ENCODE peak calls at places on chromosomes 13 and 19, in seven cellular contexts. One of them, this sample, is unnamed.

GRCh38 chr19:13083627-13084026 is 19.0 kb downstream of the LYL1 start:
- DNase-seq in stimulated activated CD8-positive, alpha-beta memory T cell treated with anti-CD3 and anti-CD28 coated beads, Interleukin-2, amount 100 ng/mL, for 48 hours: no peak
- DNase-seq in NK-92 treated with Interleukin-12 subunit alpha and Interleukin-12 subunit beta, amount 100 ng/mL, for 24 hours: no peak
- DNase-seq in fibroblast of the aortic adventitia: no peak
- DNase-seq in HS-27A: no peak
- DNase-seq in progenitor cell of endocrine pancreas: no peak
- DNase-seq in nucleus accumbens: no peak
- DNase-seq in this sample: no peak

GRCh38 chr13:41562083-41562482 is 104.7 kb downstream of the RGCC start:
- DNase-seq in HS-27A: peak
- DNase-seq in nucleus accumbens: peak
- DNase-seq in fibroblast of the aortic adventitia: peak
- DNase-seq in progenitor cell of endocrine pancreas: no peak
- DNase-seq in stimulated activated CD8-positive, alpha-beta memory T cell treated with anti-CD3 and anti-CD28 coated beads, Interleukin-2, amount 100 ng/mL, for 48 hours: no peak
- DNase-seq in NK-92 treated with Interleukin-12 subunit alpha and Interleukin-12 subunit beta, amount 100 ng/mL, for 24 hours: no peak
- DNase-seq in this sample: peak

GRCh38 chr13:113785051-113786010 is 26.3 kb downstream of the TMEM255B start:
- DNase-seq in nucleus accumbens: no peak
- DNase-seq in progenitor cell of endocrine pancreas: no peak
- DNase-seq in NK-92 treated with Interleukin-12 subunit alpha and Interleukin-12 subunit beta, amount 100 ng/mL, for 24 hours: no peak
- DNase-seq in fibroblast of the aortic adventitia: peak
- DNase-seq in HS-27A: peak
- DNase-seq in stimulated activated CD8-positive, alpha-beta memory T cell treated with anti-CD3 and anti-CD28 coated beads, Interleukin-2, amount 100 ng/mL, for 48 hours: no peak
- DNase-seq in this sample: peak

GRCh38 chr13:19772306-19772705 is 10.4 kb downstream of the PSPC1 start:
- DNase-seq in nucleus accumbens: no peak
- DNase-seq in stimulated activated CD8-positive, alpha-beta memory T cell treated with anti-CD3 and anti-CD28 coated beads, Interleukin-2, amount 100 ng/mL, for 48 hours: no peak
- DNase-seq in NK-92 treated with Interleukin-12 subunit alpha and Interleukin-12 subunit beta, amount 100 ng/mL, for 24 hours: no peak
- DNase-seq in progenitor cell of endocrine pancreas: no peak
- DNase-seq in HS-27A: no peak
- DNase-seq in fibroblast of the aortic adventitia: no peak
- DNase-seq in this sample: no peak

GRCh38 chr13:46369506-46370268 is 17.4 kb downstream of the RUBCNL start:
- DNase-seq in progenitor cell of endocrine pancreas: no peak
- DNase-seq in stimulated activated CD8-positive, alpha-beta memory T cell treated with anti-CD3 and anti-CD28 coated beads, Interleukin-2, amount 100 ng/mL, for 48 hours: no peak
- DNase-seq in fibroblast of the aortic adventitia: peak
- DNase-seq in HS-27A: no peak
- DNase-seq in NK-92 treated with Interleukin-12 subunit alpha and Interleukin-12 subunit beta, amount 100 ng/mL, for 24 hours: no peak
- DNase-seq in nucleus accumbens: no peak
- DNase-seq in this sample: peak

GRCh38 chr19:6587093-6587820 is 3.7 kb downstream of the CD70 start:
- DNase-seq in nucleus accumbens: no peak
- DNase-seq in stimulated activated CD8-positive, alpha-beta memory T cell treated with anti-CD3 and anti-CD28 coated beads, Interleukin-2, amount 100 ng/mL, for 48 hours: no peak
- DNase-seq in fibroblast of the aortic adventitia: peak
- DNase-seq in progenitor cell of endocrine pancreas: no peak
- DNase-seq in NK-92 treated with Interleukin-12 subunit alpha and Interleukin-12 subunit beta, amount 100 ng/mL, for 24 hours: no peak
- DNase-seq in HS-27A: no peak
- DNase-seq in this sample: peak

GRCh38 chr19:46776927-46777911 is 11.2 kb downstream of the SLC1A5 start:
- DNase-seq in HS-27A: no peak
- DNase-seq in NK-92 treated with Interleukin-12 subunit alpha and Interleukin-12 subunit beta, amount 100 ng/mL, for 24 hours: peak
- DNase-seq in progenitor cell of endocrine pancreas: no peak
- DNase-seq in nucleus accumbens: no peak
- DNase-seq in stimulated activated CD8-positive, alpha-beta memory T cell treated with anti-CD3 and anti-CD28 coated beads, Interleukin-2, amount 100 ng/mL, for 48 hours: no peak
- DNase-seq in fibroblast of the aortic adventitia: no peak
- DNase-seq in this sample: no peak

GRCh38 chr19:16161848-16162247 is 11.5 kb downstream of the CIB3 start:
- DNase-seq in progenitor cell of endocrine pancreas: no peak
- DNase-seq in HS-27A: peak
- DNase-seq in NK-92 treated with Interleukin-12 subunit alpha and Interleukin-12 subunit beta, amount 100 ng/mL, for 24 hours: no peak
- DNase-seq in fibroblast of the aortic adventitia: peak
- DNase-seq in nucleus accumbens: no peak
- DNase-seq in stimulated activated CD8-positive, alpha-beta memory T cell treated with anti-CD3 and anti-CD28 coated beads, Interleukin-2, amount 100 ng/mL, for 48 hours: no peak
- DNase-seq in this sample: peak

GRCh38 chr19:48249502-48250014 is 6.2 kb downstream of the CARD8 start:
- DNase-seq in stimulated activated CD8-positive, alpha-beta memory T cell treated with anti-CD3 and anti-CD28 coated beads, Interleukin-2, amount 100 ng/mL, for 48 hours: peak
- DNase-seq in progenitor cell of endocrine pancreas: no peak
- DNase-seq in fibroblast of the aortic adventitia: no peak
- DNase-seq in nucleus accumbens: no peak
- DNase-seq in HS-27A: no peak
- DNase-seq in NK-92 treated with Interleukin-12 subunit alpha and Interleukin-12 subunit beta, amount 100 ng/mL, for 24 hours: peak
- DNase-seq in this sample: no peak

GRCh38 chr19:29965529-29965928 is 23.5 kb downstream of the URI1 start:
- DNase-seq in NK-92 treated with Interleukin-12 subunit alpha and Interleukin-12 subunit beta, amount 100 ng/mL, for 24 hours: no peak
- DNase-seq in stimulated activated CD8-positive, alpha-beta memory T cell treated with anti-CD3 and anti-CD28 coated beads, Interleukin-2, amount 100 ng/mL, for 48 hours: no peak
- DNase-seq in HS-27A: peak
- DNase-seq in fibroblast of the aortic adventitia: peak
- DNase-seq in nucleus accumbens: no peak
- DNase-seq in progenitor cell of endocrine pancreas: no peak
- DNase-seq in this sample: peak

GRCh38 chr13:22278336-22278929 is 607.6 kb downstream of the FGF9 start:
- DNase-seq in nucleus accumbens: no peak
- DNase-seq in fibroblast of the aortic adventitia: peak
- DNase-seq in stimulated activated CD8-positive, alpha-beta memory T cell treated with anti-CD3 and anti-CD28 coated beads, Interleukin-2, amount 100 ng/mL, for 48 hours: peak
- DNase-seq in HS-27A: no peak
- DNase-seq in NK-92 treated with Interleukin-12 subunit alpha and Interleukin-12 subunit beta, amount 100 ng/mL, for 24 hours: peak
- DNase-seq in progenitor cell of endocrine pancreas: peak
- DNase-seq in this sample: no peak

GRCh38 chr19:33905937-33906577 is 109.4 kb downstream of the KCTD15 start:
- DNase-seq in fibroblast of the aortic adventitia: no peak
- DNase-seq in HS-27A: no peak
- DNase-seq in progenitor cell of endocrine pancreas: peak
- DNase-seq in NK-92 treated with Interleukin-12 subunit alpha and Interleukin-12 subunit beta, amount 100 ng/mL, for 24 hours: no peak
- DNase-seq in stimulated activated CD8-positive, alpha-beta memory T cell treated with anti-CD3 and anti-CD28 coated beads, Interleukin-2, amount 100 ng/mL, for 48 hours: no peak
- DNase-seq in nucleus accumbens: no peak
- DNase-seq in this sample: peak

GRCh38 chr13:98869408-98870090 is 108.3 kb downstream of the DOCK9 start:
- DNase-seq in progenitor cell of endocrine pancreas: no peak
- DNase-seq in HS-27A: no peak
- DNase-seq in NK-92 treated with Interleukin-12 subunit alpha and Interleukin-12 subunit beta, amount 100 ng/mL, for 24 hours: no peak
- DNase-seq in nucleus accumbens: no peak
- DNase-seq in fibroblast of the aortic adventitia: peak
- DNase-seq in stimulated activated CD8-positive, alpha-beta memory T cell treated with anti-CD3 and anti-CD28 coated beads, Interleukin-2, amount 100 ng/mL, for 48 hours: no peak
- DNase-seq in this sample: no peak

GRCh38 chr13:82947121-82948077 is 934.9 kb downstream of the SLITRK1 start:
- DNase-seq in HS-27A: no peak
- DNase-seq in fibroblast of the aortic adventitia: no peak
- DNase-seq in NK-92 treated with Interleukin-12 subunit alpha and Interleukin-12 subunit beta, amount 100 ng/mL, for 24 hours: no peak
- DNase-seq in progenitor cell of endocrine pancreas: no peak
- DNase-seq in nucleus accumbens: no peak
- DNase-seq in stimulated activated CD8-positive, alpha-beta memory T cell treated with anti-CD3 and anti-CD28 coated beads, Interleukin-2, amount 100 ng/mL, for 48 hours: no peak
- DNase-seq in this sample: peak

GRCh38 chr13:27772651-27773425 is 19.4 kb upstream of the GSX1 start:
- DNase-seq in nucleus accumbens: no peak
- DNase-seq in stimulated activated CD8-positive, alpha-beta memory T cell treated with anti-CD3 and anti-CD28 coated beads, Interleukin-2, amount 100 ng/mL, for 48 hours: no peak
- DNase-seq in HS-27A: no peak
- DNase-seq in progenitor cell of endocrine pancreas: no peak
- DNase-seq in NK-92 treated with Interleukin-12 subunit alpha and Interleukin-12 subunit beta, amount 100 ng/mL, for 24 hours: peak
- DNase-seq in fibroblast of the aortic adventitia: no peak
- DNase-seq in this sample: no peak

GRCh38 chr19:29586401-29586800 is 19.7 kb upstream of the POP4 start:
- DNase-seq in nucleus accumbens: no peak
- DNase-seq in progenitor cell of endocrine pancreas: no peak
- DNase-seq in fibroblast of the aortic adventitia: no peak
- DNase-seq in HS-27A: no peak
- DNase-seq in NK-92 treated with Interleukin-12 subunit alpha and Interleukin-12 subunit beta, amount 100 ng/mL, for 24 hours: no peak
- DNase-seq in stimulated activated CD8-positive, alpha-beta memory T cell treated with anti-CD3 and anti-CD28 coated beads, Interleukin-2, amount 100 ng/mL, for 48 hours: no peak
- DNase-seq in this sample: no peak

GRCh38 chr19:756232-756631 is 5.3 kb downstream of the MISP start:
- DNase-seq in nucleus accumbens: no peak
- DNase-seq in stimulated activated CD8-positive, alpha-beta memory T cell treated with anti-CD3 and anti-CD28 coated beads, Interleukin-2, amount 100 ng/mL, for 48 hours: no peak
- DNase-seq in NK-92 treated with Interleukin-12 subunit alpha and Interleukin-12 subunit beta, amount 100 ng/mL, for 24 hours: no peak
- DNase-seq in HS-27A: no peak
- DNase-seq in fibroblast of the aortic adventitia: no peak
- DNase-seq in progenitor cell of endocrine pancreas: no peak
- DNase-seq in this sample: peak

GRCh38 chr19:48928164-48929005 is 5.1 kb upstream of the DHDH start:
- DNase-seq in fibroblast of the aortic adventitia: peak
- DNase-seq in nucleus accumbens: no peak
- DNase-seq in progenitor cell of endocrine pancreas: no peak
- DNase-seq in NK-92 treated with Interleukin-12 subunit alpha and Interleukin-12 subunit beta, amount 100 ng/mL, for 24 hours: no peak
- DNase-seq in stimulated activated CD8-positive, alpha-beta memory T cell treated with anti-CD3 and anti-CD28 coated beads, Interleukin-2, amount 100 ng/mL, for 48 hours: no peak
- DNase-seq in HS-27A: no peak
- DNase-seq in this sample: peak

GRCh38 chr13:80151016-80151415 is 189.9 kb downstream of the SPRY2 start:
- DNase-seq in HS-27A: no peak
- DNase-seq in nucleus accumbens: no peak
- DNase-seq in progenitor cell of endocrine pancreas: no peak
- DNase-seq in fibroblast of the aortic adventitia: no peak
- DNase-seq in stimulated activated CD8-positive, alpha-beta memory T cell treated with anti-CD3 and anti-CD28 coated beads, Interleukin-2, amount 100 ng/mL, for 48 hours: no peak
- DNase-seq in NK-92 treated with Interleukin-12 subunit alpha and Interleukin-12 subunit beta, amount 100 ng/mL, for 24 hours: no peak
- DNase-seq in this sample: no peak

GRCh38 chr19:18487576-18488402 is 34.1 kb downstream of the ELL start:
- DNase-seq in HS-27A: no peak
- DNase-seq in fibroblast of the aortic adventitia: no peak
- DNase-seq in nucleus accumbens: no peak
- DNase-seq in NK-92 treated with Interleukin-12 subunit alpha and Interleukin-12 subunit beta, amount 100 ng/mL, for 24 hours: no peak
- DNase-seq in stimulated activated CD8-positive, alpha-beta memory T cell treated with anti-CD3 and anti-CD28 coated beads, Interleukin-2, amount 100 ng/mL, for 48 hours: no peak
- DNase-seq in progenitor cell of endocrine pancreas: no peak
- DNase-seq in this sample: no peak

GRCh38 chr13:102440259-102440936 is 38.5 kb upstream of the FGF14 start:
- DNase-seq in NK-92 treated with Interleukin-12 subunit alpha and Interleukin-12 subunit beta, amount 100 ng/mL, for 24 hours: no peak
- DNase-seq in progenitor cell of endocrine pancreas: no peak
- DNase-seq in HS-27A: no peak
- DNase-seq in stimulated activated CD8-positive, alpha-beta memory T cell treated with anti-CD3 and anti-CD28 coated beads, Interleukin-2, amount 100 ng/mL, for 48 hours: no peak
- DNase-seq in nucleus accumbens: no peak
- DNase-seq in fibroblast of the aortic adventitia: no peak
- DNase-seq in this sample: no peak

GRCh38 chr19:28537896-28538295 is 675.1 kb downstream of the UQCRFS1 start:
- DNase-seq in stimulated activated CD8-positive, alpha-beta memory T cell treated with anti-CD3 and anti-CD28 coated beads, Interleukin-2, amount 100 ng/mL, for 48 hours: no peak
- DNase-seq in progenitor cell of endocrine pancreas: no peak
- DNase-seq in fibroblast of the aortic adventitia: no peak
- DNase-seq in nucleus accumbens: no peak
- DNase-seq in HS-27A: no peak
- DNase-seq in NK-92 treated with Interleukin-12 subunit alpha and Interleukin-12 subunit beta, amount 100 ng/mL, for 24 hours: no peak
- DNase-seq in this sample: no peak

GRCh38 chr13:100658363-100658762 is 16.2 kb downstream of the TMTC4 start:
- DNase-seq in nucleus accumbens: no peak
- DNase-seq in fibroblast of the aortic adventitia: no peak
- DNase-seq in stimulated activated CD8-positive, alpha-beta memory T cell treated with anti-CD3 and anti-CD28 coated beads, Interleukin-2, amount 100 ng/mL, for 48 hours: no peak
- DNase-seq in HS-27A: no peak
- DNase-seq in NK-92 treated with Interleukin-12 subunit alpha and Interleukin-12 subunit beta, amount 100 ng/mL, for 24 hours: peak
- DNase-seq in progenitor cell of endocrine pancreas: no peak
- DNase-seq in this sample: no peak

GRCh38 chr19:14333101-14333871 is 48.0 kb upstream of the ADGRE5 start:
- DNase-seq in fibroblast of the aortic adventitia: peak
- DNase-seq in nucleus accumbens: no peak
- DNase-seq in stimulated activated CD8-positive, alpha-beta memory T cell treated with anti-CD3 and anti-CD28 coated beads, Interleukin-2, amount 100 ng/mL, for 48 hours: no peak
- DNase-seq in progenitor cell of endocrine pancreas: peak
- DNase-seq in HS-27A: no peak
- DNase-seq in NK-92 treated with Interleukin-12 subunit alpha and Interleukin-12 subunit beta, amount 100 ng/mL, for 24 hours: no peak
- DNase-seq in this sample: peak

GRCh38 chr13:110559429-110559943 is 2.0 kb downstream of the RAB20 start:
- DNase-seq in HS-27A: no peak
- DNase-seq in nucleus accumbens: no peak
- DNase-seq in progenitor cell of endocrine pancreas: no peak
- DNase-seq in fibroblast of the aortic adventitia: peak
- DNase-seq in stimulated activated CD8-positive, alpha-beta memory T cell treated with anti-CD3 and anti-CD28 coated beads, Interleukin-2, amount 100 ng/mL, for 48 hours: no peak
- DNase-seq in NK-92 treated with Interleukin-12 subunit alpha and Interleukin-12 subunit beta, amount 100 ng/mL, for 24 hours: no peak
- DNase-seq in this sample: no peak

GRCh38 chr13:86846501-86846900 is 824.7 kb upstream of the SLITRK5 start:
- DNase-seq in fibroblast of the aortic adventitia: no peak
- DNase-seq in stimulated activated CD8-positive, alpha-beta memory T cell treated with anti-CD3 and anti-CD28 coated beads, Interleukin-2, amount 100 ng/mL, for 48 hours: no peak
- DNase-seq in NK-92 treated with Interleukin-12 subunit alpha and Interleukin-12 subunit beta, amount 100 ng/mL, for 24 hours: no peak
- DNase-seq in HS-27A: no peak
- DNase-seq in progenitor cell of endocrine pancreas: no peak
- DNase-seq in nucleus accumbens: no peak
- DNase-seq in this sample: peak

GRCh38 chr19:46913852-46914430 is 53.1 kb downstream of the ARHGAP35 start:
- DNase-seq in stimulated activated CD8-positive, alpha-beta memory T cell treated with anti-CD3 and anti-CD28 coated beads, Interleukin-2, amount 100 ng/mL, for 48 hours: no peak
- DNase-seq in NK-92 treated with Interleukin-12 subunit alpha and Interleukin-12 subunit beta, amount 100 ng/mL, for 24 hours: no peak
- DNase-seq in fibroblast of the aortic adventitia: peak
- DNase-seq in progenitor cell of endocrine pancreas: no peak
- DNase-seq in nucleus accumbens: no peak
- DNase-seq in HS-27A: no peak
- DNase-seq in this sample: peak

GRCh38 chr19:45613926-45614725 is 12.1 kb upstream of the GPR4 start:
- DNase-seq in fibroblast of the aortic adventitia: peak
- DNase-seq in HS-27A: peak
- DNase-seq in stimulated activated CD8-positive, alpha-beta memory T cell treated with anti-CD3 and anti-CD28 coated beads, Interleukin-2, amount 100 ng/mL, for 48 hours: peak
- DNase-seq in progenitor cell of endocrine pancreas: no peak
- DNase-seq in NK-92 treated with Interleukin-12 subunit alpha and Interleukin-12 subunit beta, amount 100 ng/mL, for 24 hours: peak
- DNase-seq in nucleus accumbens: no peak
- DNase-seq in this sample: peak

GRCh38 chr19:17333611-17334413 is 843 bp downstream of the ANO8 start:
- DNase-seq in NK-92 treated with Interleukin-12 subunit alpha and Interleukin-12 subunit beta, amount 100 ng/mL, for 24 hours: peak
- DNase-seq in HS-27A: no peak
- DNase-seq in fibroblast of the aortic adventitia: peak
- DNase-seq in progenitor cell of endocrine pancreas: no peak
- DNase-seq in nucleus accumbens: no peak
- DNase-seq in stimulated activated CD8-positive, alpha-beta memory T cell treated with anti-CD3 and anti-CD28 coated beads, Interleukin-2, amount 100 ng/mL, for 48 hours: peak
- DNase-seq in this sample: peak

GRCh38 chr13:70090036-70090723 is 17.4 kb upstream of the ATXN8OS start:
- DNase-seq in nucleus accumbens: no peak
- DNase-seq in HS-27A: no peak
- DNase-seq in progenitor cell of endocrine pancreas: no peak
- DNase-seq in stimulated activated CD8-positive, alpha-beta memory T cell treated with anti-CD3 and anti-CD28 coated beads, Interleukin-2, amount 100 ng/mL, for 48 hours: no peak
- DNase-seq in NK-92 treated with Interleukin-12 subunit alpha and Interleukin-12 subunit beta, amount 100 ng/mL, for 24 hours: no peak
- DNase-seq in fibroblast of the aortic adventitia: no peak
- DNase-seq in this sample: no peak

GRCh38 chr19:4911786-4912672 is 2.7 kb downstream of the UHRF1 start:
- DNase-seq in fibroblast of the aortic adventitia: peak
- DNase-seq in stimulated activated CD8-positive, alpha-beta memory T cell treated with anti-CD3 and anti-CD28 coated beads, Interleukin-2, amount 100 ng/mL, for 48 hours: no peak
- DNase-seq in nucleus accumbens: peak
- DNase-seq in NK-92 treated with Interleukin-12 subunit alpha and Interleukin-12 subunit beta, amount 100 ng/mL, for 24 hours: no peak
- DNase-seq in HS-27A: peak
- DNase-seq in progenitor cell of endocrine pancreas: peak
- DNase-seq in this sample: peak

GRCh38 chr13:101893021-101893420 is 440.5 kb downstream of the ITGBL1 start:
- DNase-seq in nucleus accumbens: no peak
- DNase-seq in progenitor cell of endocrine pancreas: no peak
- DNase-seq in NK-92 treated with Interleukin-12 subunit alpha and Interleukin-12 subunit beta, amount 100 ng/mL, for 24 hours: no peak
- DNase-seq in stimulated activated CD8-positive, alpha-beta memory T cell treated with anti-CD3 and anti-CD28 coated beads, Interleukin-2, amount 100 ng/mL, for 48 hours: no peak
- DNase-seq in HS-27A: no peak
- DNase-seq in fibroblast of the aortic adventitia: no peak
- DNase-seq in this sample: no peak

GRCh38 chr19:4686700-4687099 is 16.6 kb upstream of the MYDGF start:
- DNase-seq in fibroblast of the aortic adventitia: no peak
- DNase-seq in HS-27A: no peak
- DNase-seq in stimulated activated CD8-positive, alpha-beta memory T cell treated with anti-CD3 and anti-CD28 coated beads, Interleukin-2, amount 100 ng/mL, for 48 hours: no peak
- DNase-seq in nucleus accumbens: no peak
- DNase-seq in progenitor cell of endocrine pancreas: no peak
- DNase-seq in NK-92 treated with Interleukin-12 subunit alpha and Interleukin-12 subunit beta, amount 100 ng/mL, for 24 hours: no peak
- DNase-seq in this sample: no peak

GRCh38 chr19:51246153-51246552 is 4.7 kb upstream of the SIGLECL1 start:
- DNase-seq in nucleus accumbens: no peak
- DNase-seq in fibroblast of the aortic adventitia: no peak
- DNase-seq in progenitor cell of endocrine pancreas: no peak
- DNase-seq in HS-27A: no peak
- DNase-seq in NK-92 treated with Interleukin-12 subunit alpha and Interleukin-12 subunit beta, amount 100 ng/mL, for 24 hours: no peak
- DNase-seq in stimulated activated CD8-positive, alpha-beta memory T cell treated with anti-CD3 and anti-CD28 coated beads, Interleukin-2, amount 100 ng/mL, for 48 hours: no peak
- DNase-seq in this sample: no peak

GRCh38 chr13:33937373-33938087 is 119.6 kb downstream of the RFC3 start:
- DNase-seq in nucleus accumbens: no peak
- DNase-seq in fibroblast of the aortic adventitia: no peak
- DNase-seq in stimulated activated CD8-positive, alpha-beta memory T cell treated with anti-CD3 and anti-CD28 coated beads, Interleukin-2, amount 100 ng/mL, for 48 hours: no peak
- DNase-seq in progenitor cell of endocrine pancreas: no peak
- DNase-seq in HS-27A: no peak
- DNase-seq in NK-92 treated with Interleukin-12 subunit alpha and Interleukin-12 subunit beta, amount 100 ng/mL, for 24 hours: no peak
- DNase-seq in this sample: peak

GRCh38 chr19:49807888-49808675 is 5.0 kb downstream of the FUZ start:
- DNase-seq in progenitor cell of endocrine pancreas: no peak
- DNase-seq in NK-92 treated with Interleukin-12 subunit alpha and Interleukin-12 subunit beta, amount 100 ng/mL, for 24 hours: no peak
- DNase-seq in nucleus accumbens: no peak
- DNase-seq in stimulated activated CD8-positive, alpha-beta memory T cell treated with anti-CD3 and anti-CD28 coated beads, Interleukin-2, amount 100 ng/mL, for 48 hours: no peak
- DNase-seq in fibroblast of the aortic adventitia: no peak
- DNase-seq in HS-27A: no peak
- DNase-seq in this sample: no peak

GRCh38 chr13:53238241-53238640 is 209.6 kb downstream of the OLFM4 start:
- DNase-seq in HS-27A: no peak
- DNase-seq in NK-92 treated with Interleukin-12 subunit alpha and Interleukin-12 subunit beta, amount 100 ng/mL, for 24 hours: no peak
- DNase-seq in stimulated activated CD8-positive, alpha-beta memory T cell treated with anti-CD3 and anti-CD28 coated beads, Interleukin-2, amount 100 ng/mL, for 48 hours: no peak
- DNase-seq in progenitor cell of endocrine pancreas: no peak
- DNase-seq in nucleus accumbens: no peak
- DNase-seq in fibroblast of the aortic adventitia: no peak
- DNase-seq in this sample: no peak

GRCh38 chr13:28719656-28720055 is 886 bp upstream of the SLC46A3 start:
- DNase-seq in fibroblast of the aortic adventitia: peak
- DNase-seq in progenitor cell of endocrine pancreas: no peak
- DNase-seq in stimulated activated CD8-positive, alpha-beta memory T cell treated with anti-CD3 and anti-CD28 coated beads, Interleukin-2, amount 100 ng/mL, for 48 hours: no peak
- DNase-seq in nucleus accumbens: no peak
- DNase-seq in NK-92 treated with Interleukin-12 subunit alpha and Interleukin-12 subunit beta, amount 100 ng/mL, for 24 hours: no peak
- DNase-seq in HS-27A: no peak
- DNase-seq in this sample: peak

This sample was measured in fibroblast of lung.